ENCODE peak calls at places on chromosome 15, in five cellular contexts. M, K, E, Y and Q are unnamed samples.

GRCh38 chr15:62430552-62430951 is 265.5 kb upstream of the C2CD4B start:
- DNase-seq in Y (no peak), M (no peak), E (no peak), K (no peak), Q (no peak)

GRCh38 chr15:82113116-82113715 is 67.4 kb upstream of the MEX3B start:
- DNase-seq in Y (no peak), M (no peak), K (no peak), E (no peak), Q (no peak)

GRCh38 chr15:39149636-39150035 is 431.2 kb upstream of the THBS1 start:
- DNase-seq in M (no peak), Y (no peak), K (no peak), E (no peak), Q (no peak)

GRCh38 chr15:77819841-77820728 is 187.4 kb upstream of the LINGO1 start:
- DNase-seq in Y (peak), K (no peak), M (peak), E (no peak), Q (peak)

GRCh38 chr15:88932271-88932874 is 19.2 kb upstream of the MFGE8 start:
- DNase-seq in Y (no peak), E (no peak), K (no peak), M (peak), Q (no peak)

GRCh38 chr15:62818691-62819090 is 223.9 kb upstream of the TPM1 start:
- DNase-seq in K (no peak), M (no peak), E (no peak), Y (no peak), Q (peak)

GRCh38 chr15:85642693-85643058 is 152.0 kb downstream of the KLHL25 start:
- DNase-seq in K (no peak), E (no peak), Y (no peak), M (peak), Q (peak)

GRCh38 chr15:48644498-48644826 is 1.0 kb downstream of the FBN1 start:
- DNase-seq in E (no peak), M (no peak), K (no peak), Y (peak), Q (no peak)

GRCh38 chr15:47705601-47706000 is 11.7 kb upstream of the SEMA6D start:
- DNase-seq in K (no peak), M (no peak), Y (no peak), E (no peak), Q (no peak)

GRCh38 chr15:48149858-48150257 is 28.2 kb downstream of the MYEF2 start:
- DNase-seq in M (peak), K (no peak), Y (no peak), E (no peak), Q (peak)